ENCODE peak calls at places on chromosomes 11 and 22, in six cellular contexts. One of them, this sample, is unnamed.

GRCh38 chr11:115896084-115896483 is 391.9 kb upstream of the CADM1 start:
- DNase-seq in BJ: no peak
- DNase-seq in mammary epithelial cell: no peak
- DNase-seq in cardiac fibroblast: no peak
- DNase-seq in PC-3: no peak
- DNase-seq in fibroblast of pulmonary artery: no peak
- DNase-seq in this sample: no peak

GRCh38 chr11:63682045-63682915 is 980 bp downstream of the RTN3 start:
- DNase-seq in fibroblast of pulmonary artery: peak
- DNase-seq in PC-3: peak
- DNase-seq in cardiac fibroblast: peak
- DNase-seq in mammary epithelial cell: peak
- DNase-seq in BJ: no peak
- DNase-seq in this sample: no peak

GRCh38 chr11:103851166-103851651 is 185.2 kb upstream of the DDI1 start:
- DNase-seq in PC-3: no peak
- DNase-seq in BJ: no peak
- DNase-seq in fibroblast of pulmonary artery: peak
- DNase-seq in cardiac fibroblast: peak
- DNase-seq in mammary epithelial cell: peak
- DNase-seq in this sample: no peak

GRCh38 chr11:121890377-121890776 is 225.6 kb downstream of the BLID start:
- DNase-seq in cardiac fibroblast: peak
- DNase-seq in PC-3: peak
- DNase-seq in fibroblast of pulmonary artery: peak
- DNase-seq in BJ: no peak
- DNase-seq in mammary epithelial cell: peak
- DNase-seq in this sample: peak

GRCh38 chr11:76143274-76143673 is 63.0 kb downstream of the WNT11 start:
- DNase-seq in PC-3: no peak
- DNase-seq in cardiac fibroblast: no peak
- DNase-seq in BJ: no peak
- DNase-seq in mammary epithelial cell: no peak
- DNase-seq in fibroblast of pulmonary artery: no peak
- DNase-seq in this sample: no peak

GRCh38 chr11:30454108-30454507 is 131.2 kb downstream of the ARL14EP start:
- DNase-seq in PC-3: no peak
- DNase-seq in mammary epithelial cell: no peak
- DNase-seq in fibroblast of pulmonary artery: no peak
- DNase-seq in BJ: no peak
- DNase-seq in cardiac fibroblast: no peak
- DNase-seq in this sample: no peak

GRCh38 chr22:23834830-23835772 is 3.7 kb downstream of the DERL3 start:
- DNase-seq in mammary epithelial cell: no peak
- DNase-seq in cardiac fibroblast: no peak
- DNase-seq in BJ: no peak
- DNase-seq in fibroblast of pulmonary artery: no peak
- DNase-seq in PC-3: no peak
- DNase-seq in this sample: no peak

GRCh38 chr11:69898123-69898522 is 78.9 kb upstream of the FGF3 start:
- DNase-seq in cardiac fibroblast: no peak
- DNase-seq in PC-3: no peak
- DNase-seq in fibroblast of pulmonary artery: no peak
- DNase-seq in mammary epithelial cell: no peak
- DNase-seq in BJ: no peak
- DNase-seq in this sample: no peak

GRCh38 chr11:30328676-30329075 is 5.8 kb downstream of the ARL14EP start:
- DNase-seq in mammary epithelial cell: no peak
- DNase-seq in fibroblast of pulmonary artery: peak
- DNase-seq in cardiac fibroblast: peak
- DNase-seq in PC-3: no peak
- DNase-seq in BJ: peak
- DNase-seq in this sample: no peak

GRCh38 chr11:9738700-9739099 is 74.8 kb downstream of the SWAP70 start:
- DNase-seq in cardiac fibroblast: no peak
- DNase-seq in mammary epithelial cell: no peak
- DNase-seq in PC-3: no peak
- DNase-seq in BJ: no peak
- DNase-seq in fibroblast of pulmonary artery: no peak
- DNase-seq in this sample: no peak

GRCh38 chr11:9121397-9121796 is 30.0 kb upstream of the SCUBE2 start:
- DNase-seq in mammary epithelial cell: no peak
- DNase-seq in PC-3: no peak
- DNase-seq in cardiac fibroblast: no peak
- DNase-seq in fibroblast of pulmonary artery: no peak
- DNase-seq in BJ: no peak
- DNase-seq in this sample: no peak

GRCh38 chr11:75576445-75577049 is 14.5 kb downstream of the SERPINH1 start:
- DNase-seq in cardiac fibroblast: peak
- DNase-seq in mammary epithelial cell: no peak
- DNase-seq in BJ: no peak
- DNase-seq in fibroblast of pulmonary artery: peak
- DNase-seq in PC-3: no peak
- DNase-seq in this sample: no peak

GRCh38 chr11:827861-828167 is at the start of gene CRACR2B:
- DNase-seq in fibroblast of pulmonary artery: no peak
- DNase-seq in PC-3: no peak
- DNase-seq in BJ: no peak
- DNase-seq in cardiac fibroblast: no peak
- DNase-seq in mammary epithelial cell: no peak
- DNase-seq in this sample: no peak

GRCh38 chr11:830295-831131 is 2.2 kb upstream of the CD151 start:
- DNase-seq in cardiac fibroblast: peak
- DNase-seq in BJ: no peak
- DNase-seq in mammary epithelial cell: peak
- DNase-seq in fibroblast of pulmonary artery: peak
- DNase-seq in PC-3: no peak
- DNase-seq in this sample: no peak

GRCh38 chr11:829946-830294 is 2.2 kb downstream of the CRACR2B start:
- DNase-seq in BJ: no peak
- DNase-seq in PC-3: no peak
- DNase-seq in cardiac fibroblast: no peak
- DNase-seq in fibroblast of pulmonary artery: no peak
- DNase-seq in mammary epithelial cell: no peak
- DNase-seq in this sample: no peak

GRCh38 chr11:828501-829115 is 889 bp downstream of the CRACR2B start:
- DNase-seq in PC-3: no peak
- DNase-seq in BJ: no peak
- DNase-seq in mammary epithelial cell: no peak
- DNase-seq in fibroblast of pulmonary artery: no peak
- DNase-seq in cardiac fibroblast: no peak
- DNase-seq in this sample: no peak

GRCh38 chr11:829116-829945 is 1.6 kb downstream of the CRACR2B start:
- DNase-seq in mammary epithelial cell: no peak
- DNase-seq in PC-3: no peak
- DNase-seq in BJ: no peak
- DNase-seq in cardiac fibroblast: no peak
- DNase-seq in fibroblast of pulmonary artery: no peak
- DNase-seq in this sample: no peak
- H3K4me3 ChIP-seq in mammary epithelial cell: peak
- H3K4me3 ChIP-seq in PC-3: no peak
- H3K4me3 ChIP-seq in BJ: peak
- H3K4me3 ChIP-seq in cardiac fibroblast: peak
- H3K4me3 ChIP-seq in fibroblast of pulmonary artery: no peak
- H3K4me3 ChIP-seq in this sample: peak

DNA sequence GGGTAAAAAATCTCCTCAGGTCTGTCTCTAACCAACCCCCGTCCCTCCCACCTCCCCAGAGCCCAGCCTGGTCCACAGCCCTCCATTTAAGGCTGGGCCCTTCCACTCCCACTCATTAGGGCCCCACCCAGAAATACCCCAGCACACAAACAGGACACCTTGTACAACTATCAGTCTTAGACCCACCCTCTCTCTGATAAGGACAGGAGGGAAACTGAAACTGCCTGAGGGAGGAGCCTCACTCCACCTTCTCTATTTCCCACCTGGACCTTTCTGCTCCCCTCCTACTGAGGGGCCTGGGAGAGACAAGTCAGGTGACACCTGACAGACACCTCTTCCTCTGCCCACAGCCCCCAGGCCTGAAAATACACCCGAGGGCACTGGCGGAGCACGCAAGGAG is 90.2 kb downstream of the PLEKHA7 start:
- DNase-seq in PC-3: no peak
- DNase-seq in mammary epithelial cell: no peak
- DNase-seq in BJ: no peak
- DNase-seq in cardiac fibroblast: no peak
- DNase-seq in fibroblast of pulmonary artery: no peak
- DNase-seq in this sample: no peak
- H3K4me3 ChIP-seq in PC-3: peak
- H3K4me3 ChIP-seq in mammary epithelial cell: peak
- H3K4me3 ChIP-seq in BJ: no peak
- H3K4me3 ChIP-seq in cardiac fibroblast: peak
- H3K4me3 ChIP-seq in fibroblast of pulmonary artery: no peak
- H3K4me3 ChIP-seq in this sample: no peak

GRCh38 chr11:2382129-2382517 is 5.0 kb downstream of the CD81 start:
- DNase-seq in fibroblast of pulmonary artery: no peak
- DNase-seq in mammary epithelial cell: no peak
- DNase-seq in cardiac fibroblast: no peak
- DNase-seq in PC-3: no peak
- DNase-seq in BJ: no peak
- DNase-seq in this sample: no peak

GRCh38 chr11:2379471-2380174 is 2.5 kb downstream of the CD81 start:
- DNase-seq in BJ: no peak
- DNase-seq in mammary epithelial cell: no peak
- DNase-seq in PC-3: no peak
- DNase-seq in cardiac fibroblast: no peak
- DNase-seq in fibroblast of pulmonary artery: no peak
- DNase-seq in this sample: no peak

GRCh38 chr11:2380396-2380795 is 3.3 kb downstream of the CD81 start:
- DNase-seq in cardiac fibroblast: no peak
- DNase-seq in BJ: no peak
- DNase-seq in fibroblast of pulmonary artery: no peak
- DNase-seq in mammary epithelial cell: no peak
- DNase-seq in PC-3: no peak
- DNase-seq in this sample: no peak

GRCh38 chr11:2381494-2382128 is 4.5 kb downstream of the CD81 start:
- DNase-seq in PC-3: no peak
- DNase-seq in mammary epithelial cell: no peak
- DNase-seq in BJ: no peak
- DNase-seq in fibroblast of pulmonary artery: no peak
- DNase-seq in cardiac fibroblast: no peak
- DNase-seq in this sample: no peak

GRCh38 chr11:2380807-2381350 is 3.8 kb downstream of the CD81 start:
- DNase-seq in cardiac fibroblast: peak
- DNase-seq in PC-3: no peak
- DNase-seq in mammary epithelial cell: no peak
- DNase-seq in fibroblast of pulmonary artery: peak
- DNase-seq in BJ: no peak
- DNase-seq in this sample: no peak
- H3K4me3 ChIP-seq in cardiac fibroblast: peak
- H3K4me3 ChIP-seq in PC-3: no peak
- H3K4me3 ChIP-seq in mammary epithelial cell: no peak
- H3K4me3 ChIP-seq in fibroblast of pulmonary artery: peak
- H3K4me3 ChIP-seq in BJ: peak
- H3K4me3 ChIP-seq in this sample: no peak

DNA sequence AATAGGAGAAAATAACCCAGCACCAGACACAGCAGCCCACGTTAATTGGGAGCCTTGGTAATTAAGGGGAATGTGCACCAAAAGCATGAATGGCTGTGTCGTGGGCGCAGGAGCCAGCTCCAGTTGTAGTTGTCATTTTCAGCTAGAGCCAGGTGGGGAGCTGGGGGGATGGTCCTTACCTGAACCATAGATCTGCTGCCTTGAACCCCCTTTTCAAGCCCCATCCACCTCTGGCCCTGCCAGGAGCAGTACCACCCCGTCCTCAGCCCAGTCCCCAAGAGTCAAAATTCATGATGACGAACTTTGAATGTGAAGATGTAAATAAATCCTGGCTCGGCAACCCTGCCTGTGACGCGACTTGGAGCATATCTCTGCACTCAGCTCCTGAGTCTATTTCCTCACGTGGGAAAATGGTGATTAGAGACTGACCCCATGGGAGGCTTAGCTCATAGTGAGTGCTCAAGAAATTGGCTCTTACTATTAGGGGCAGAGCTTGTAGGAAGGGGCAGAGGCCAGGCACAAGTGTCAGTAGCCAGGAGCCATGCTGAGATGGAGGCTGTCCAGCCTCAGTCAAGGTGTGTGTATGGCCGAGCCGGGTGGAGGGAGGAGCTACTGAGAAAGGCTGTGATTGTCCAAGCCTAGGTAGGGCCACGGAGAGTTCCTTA is 794 bp upstream of the FXYD6 start:
- DNase-seq in mammary epithelial cell: no peak
- DNase-seq in fibroblast of pulmonary artery: no peak
- DNase-seq in cardiac fibroblast: peak
- DNase-seq in BJ: no peak
- DNase-seq in PC-3: no peak
- DNase-seq in this sample: no peak
- H3K4me3 ChIP-seq in mammary epithelial cell: no peak
- H3K4me3 ChIP-seq in fibroblast of pulmonary artery: no peak
- H3K4me3 ChIP-seq in cardiac fibroblast: peak
- H3K4me3 ChIP-seq in BJ: no peak
- H3K4me3 ChIP-seq in PC-3: no peak
- H3K4me3 ChIP-seq in this sample: peak

GRCh38 chr11:43578346-43579170 is 102.0 kb upstream of the HSD17B12 start:
- DNase-seq in cardiac fibroblast: peak
- DNase-seq in BJ: no peak
- DNase-seq in fibroblast of pulmonary artery: peak
- DNase-seq in PC-3: peak
- DNase-seq in mammary epithelial cell: peak
- DNase-seq in this sample: no peak
- H3K4me3 ChIP-seq in cardiac fibroblast: peak
- H3K4me3 ChIP-seq in BJ: peak
- H3K4me3 ChIP-seq in fibroblast of pulmonary artery: peak
- H3K4me3 ChIP-seq in PC-3: peak
- H3K4me3 ChIP-seq in mammary epithelial cell: peak
- H3K4me3 ChIP-seq in this sample: peak